ENCODE peak calls at places on chromosomes 13 and 19, in seven cellular contexts. C is activated naive CD8-positive, alpha-beta T cell treated with anti-CD3 and anti-CD28 coated beads for 36 hours; F is sciatic nerve; O is activated B cell treated with CpG ODN at 0.5 μM for 24 hours; T is EL; X is NCI-H748 treated with DMSO at 0.1 percent for 48 hours; H is A172. B is an unnamed sample.
A peak's percentile ranks its signal among the peaks of the same experiment; 100 is the strongest.

GRCh38 chr19:22609630-22610029 is 24.5 kb upstream of the ZNF492 start:
- DNase-seq in F (no peak), X (no peak), C (no peak), H (no peak), O (no peak), T (no peak), B (no peak)

GRCh38 chr13:113938716-113939115 is 35.2 kb downstream of the C13orf46 start:
- DNase-seq in T (no peak), H (no peak), F (no peak), C (no peak), X (no peak), O (no peak), B (no peak)

GRCh38 chr19:32406161-32407003 is 812 bp downstream of the DPY19L3 start:
- DNase-seq in C (no peak), H (no peak), T (peak; percentile 6), F (no peak), X (peak; percentile 50), O (no peak), B (no peak)

GRCh38 chr13:41496420-41497234 is 39.3 kb downstream of the RGCC start:
- DNase-seq in C (no peak), F (no peak), T (peak; percentile 75), O (no peak), X (no peak), H (peak; percentile 12), B (no peak)

GRCh38 chr19:40279120-40279551 is 6.0 kb downstream of the AKT2 start:
- DNase-seq in T (no peak), H (no peak), O (no peak), C (no peak), F (peak; percentile 83), X (no peak), B (no peak)

GRCh38 chr19:23905771-23906170 is 8.9 kb upstream of the ZNF726 start:
- DNase-seq in C (no peak), O (no peak), T (no peak), X (no peak), F (no peak), H (no peak), B (no peak)

GRCh38 chr13:23460309-23460708 is 26.8 kb upstream of the SACS start:
- DNase-seq in H (no peak), T (no peak), C (no peak), X (no peak), O (no peak), F (no peak), B (peak; percentile 43)

GRCh38 chr13:98108330-98108729 is 34.6 kb upstream of the FARP1 start:
- DNase-seq in F (no peak), T (peak; percentile 45), O (no peak), C (no peak), X (no peak), H (peak; percentile 28), B (no peak)

GRCh38 chr19:45117666-45118065 is 24.7 kb downstream of the PPP1R37 start:
- DNase-seq in X (no peak), O (no peak), T (no peak), H (no peak), C (no peak), F (no peak), B (no peak)

GRCh38 chr19:46529622-46530451 is 34.2 kb upstream of the PNMA8B start:
- DNase-seq in C (peak; percentile 66), X (peak; percentile 64), F (peak; percentile 85), O (peak; percentile 63), T (peak; percentile 67), H (peak; percentile 44), B (peak; percentile 75)

GRCh38 chr13:46126552-46127171 is 21.8 kb upstream of the CPB2 start:
- DNase-seq in O (peak; percentile 27), X (peak; percentile 76), F (peak; percentile 73), T (peak; percentile 69), C (peak; percentile 55), H (peak; percentile 77), B (peak; percentile 57)

GRCh38 chr19:34662919-34663318 is 14.0 kb downstream of the SCGB2B2 start:
- DNase-seq in T (peak; percentile 35), O (no peak), X (peak; percentile 24), F (no peak), C (peak; percentile 31), H (peak; percentile 59), B (peak; percentile 47)

GRCh38 chr19:20334760-20335159 is 167.7 kb downstream of the ZNF486 start:
- DNase-seq in H (no peak), O (no peak), T (no peak), F (no peak), C (no peak), X (no peak), B (no peak)

GRCh38 chr19:45632468-45633196 is 6.6 kb downstream of the EML2 start:
- DNase-seq in C (peak; percentile 53), X (no peak), H (peak; percentile 81), T (peak; percentile 96), O (peak; percentile 42), F (peak; percentile 76), B (no peak)

GRCh38 chr19:8458380-8458779 is 13.6 kb downstream of the HNRNPM start:
- DNase-seq in O (no peak), T (no peak), H (no peak), X (no peak), F (no peak), C (no peak), B (no peak)

GRCh38 chr13:22214184-22214583 is 543.3 kb downstream of the FGF9 start:
- DNase-seq in C (no peak), H (no peak), X (no peak), T (no peak), F (no peak), O (no peak), B (no peak)

GRCh38 chr19:12868540-12869112 is 12.6 kb downstream of the DNASE2 start:
- DNase-seq in X (no peak), O (no peak), T (no peak), C (peak; percentile 31), F (no peak), H (no peak), B (peak; percentile 72)

GRCh38 chr19:11414544-11414943 is 4.6 kb downstream of the RGL3 start:
- DNase-seq in H (no peak), C (no peak), X (no peak), O (no peak), T (no peak), F (no peak), B (no peak)

GRCh38 chr13:35699181-35699580 is 222.7 kb upstream of the MAB21L1 start:
- DNase-seq in T (peak; percentile 83), O (no peak), F (no peak), H (no peak), C (no peak), X (no peak), B (no peak)

GRCh38 chr19:18091217-18091608 is 4.5 kb upstream of the IL12RB1 start:
- DNase-seq in F (peak; percentile 76), C (peak; percentile 87), O (peak; percentile 58), T (no peak), H (no peak), X (no peak), B (peak; percentile 64)

GRCh38 chr13:60701919-60702318 is 304.9 kb downstream of the TDRD3 start:
- DNase-seq in C (no peak), F (no peak), X (no peak), T (no peak), H (no peak), O (no peak), B (no peak)

GRCh38 chr19:47280183-47280797 is 5.6 kb downstream of the INAFM1 start:
- DNase-seq in C (peak; percentile 58), H (no peak), T (peak; percentile 30), F (no peak), O (no peak), X (no peak), B (no peak)

GRCh38 chr19:2734589-2735288 is 5.1 kb downstream of the SLC39A3 start:
- DNase-seq in F (no peak), T (no peak), C (no peak), O (no peak), X (no peak), H (no peak), B (no peak)

GRCh38 chr19:50932018-50932689 is 20.7 kb downstream of the KLK5 start:
- DNase-seq in X (no peak), O (no peak), T (no peak), F (no peak), C (no peak), H (no peak), B (no peak)

GRCh38 chr13:40388617-40389016 is 277.8 kb downstream of the FOXO1 start:
- DNase-seq in H (peak; percentile 78), O (peak; percentile 46), X (no peak), T (peak; percentile 74), F (no peak), C (peak; percentile 81), B (peak; percentile 76)